ENCODE peak calls at places on chromosomes 13 and 19, in nine cellular contexts. One of them, this sample, is unnamed.

GRCh38 chr19:54464044-54464623 is 556 bp upstream of the LENG9 start:
- DNase-seq in H9: peak
- DNase-seq in astrocyte of the spinal cord: peak
- DNase-seq in tibial nerve: peak
- DNase-seq in BE2C: peak
- DNase-seq in activated CD4-positive, alpha-beta T cell treated with anti-CD3 and anti-CD28 coated beads for 1 hour: peak
- DNase-seq in left ventricle myocardium inferior: peak
- DNase-seq in stimulated activated CD8-positive, alpha-beta memory T cell treated with anti-CD3 and anti-CD28 coated beads, Interleukin-4, amount 100 ng/mL, for 1 hour: peak
- DNase-seq in mesothelial cell of epicardium: peak
- DNase-seq in this sample: peak

GRCh38 chr13:46685006-46685730 is 111.8 kb downstream of the ESD start:
- DNase-seq in left ventricle myocardium inferior: no peak
- DNase-seq in tibial nerve: no peak
- DNase-seq in H9: no peak
- DNase-seq in astrocyte of the spinal cord: no peak
- DNase-seq in activated CD4-positive, alpha-beta T cell treated with anti-CD3 and anti-CD28 coated beads for 1 hour: no peak
- DNase-seq in stimulated activated CD8-positive, alpha-beta memory T cell treated with anti-CD3 and anti-CD28 coated beads, Interleukin-4, amount 100 ng/mL, for 1 hour: no peak
- DNase-seq in BE2C: no peak
- DNase-seq in mesothelial cell of epicardium: no peak
- DNase-seq in this sample: no peak

GRCh38 chr19:49157445-49158224 is at the start of gene TRPM4:
- DNase-seq in mesothelial cell of epicardium: peak
- DNase-seq in stimulated activated CD8-positive, alpha-beta memory T cell treated with anti-CD3 and anti-CD28 coated beads, Interleukin-4, amount 100 ng/mL, for 1 hour: no peak
- DNase-seq in H9: peak
- DNase-seq in BE2C: peak
- DNase-seq in left ventricle myocardium inferior: peak
- DNase-seq in activated CD4-positive, alpha-beta T cell treated with anti-CD3 and anti-CD28 coated beads for 1 hour: no peak
- DNase-seq in astrocyte of the spinal cord: peak
- DNase-seq in tibial nerve: peak
- DNase-seq in this sample: no peak

GRCh38 chr13:52155177-52155576 is 4.2 kb downstream of the NEK3 start:
- DNase-seq in stimulated activated CD8-positive, alpha-beta memory T cell treated with anti-CD3 and anti-CD28 coated beads, Interleukin-4, amount 100 ng/mL, for 1 hour: no peak
- DNase-seq in BE2C: no peak
- DNase-seq in tibial nerve: no peak
- DNase-seq in mesothelial cell of epicardium: no peak
- DNase-seq in activated CD4-positive, alpha-beta T cell treated with anti-CD3 and anti-CD28 coated beads for 1 hour: no peak
- DNase-seq in astrocyte of the spinal cord: no peak
- DNase-seq in left ventricle myocardium inferior: no peak
- DNase-seq in H9: no peak
- DNase-seq in this sample: no peak

GRCh38 chr13:110070511-110071120 is 236.3 kb downstream of the COL4A1 start:
- DNase-seq in stimulated activated CD8-positive, alpha-beta memory T cell treated with anti-CD3 and anti-CD28 coated beads, Interleukin-4, amount 100 ng/mL, for 1 hour: no peak
- DNase-seq in activated CD4-positive, alpha-beta T cell treated with anti-CD3 and anti-CD28 coated beads for 1 hour: no peak
- DNase-seq in left ventricle myocardium inferior: no peak
- DNase-seq in mesothelial cell of epicardium: no peak
- DNase-seq in BE2C: no peak
- DNase-seq in H9: no peak
- DNase-seq in tibial nerve: no peak
- DNase-seq in astrocyte of the spinal cord: peak
- DNase-seq in this sample: peak

GRCh38 chr13:29382021-29382420 is 213.5 kb downstream of the SLC7A1 start:
- DNase-seq in mesothelial cell of epicardium: no peak
- DNase-seq in BE2C: no peak
- DNase-seq in H9: no peak
- DNase-seq in astrocyte of the spinal cord: no peak
- DNase-seq in tibial nerve: no peak
- DNase-seq in activated CD4-positive, alpha-beta T cell treated with anti-CD3 and anti-CD28 coated beads for 1 hour: no peak
- DNase-seq in left ventricle myocardium inferior: no peak
- DNase-seq in stimulated activated CD8-positive, alpha-beta memory T cell treated with anti-CD3 and anti-CD28 coated beads, Interleukin-4, amount 100 ng/mL, for 1 hour: no peak
- DNase-seq in this sample: no peak

GRCh38 chr19:5637971-5638370 is 15.1 kb downstream of the SAFB start:
- DNase-seq in astrocyte of the spinal cord: no peak
- DNase-seq in H9: no peak
- DNase-seq in tibial nerve: no peak
- DNase-seq in left ventricle myocardium inferior: no peak
- DNase-seq in BE2C: no peak
- DNase-seq in activated CD4-positive, alpha-beta T cell treated with anti-CD3 and anti-CD28 coated beads for 1 hour: no peak
- DNase-seq in stimulated activated CD8-positive, alpha-beta memory T cell treated with anti-CD3 and anti-CD28 coated beads, Interleukin-4, amount 100 ng/mL, for 1 hour: no peak
- DNase-seq in mesothelial cell of epicardium: no peak
- DNase-seq in this sample: no peak

GRCh38 chr13:73722120-73722519 is 412.1 kb downstream of the KLF12 start:
- DNase-seq in BE2C: no peak
- DNase-seq in activated CD4-positive, alpha-beta T cell treated with anti-CD3 and anti-CD28 coated beads for 1 hour: no peak
- DNase-seq in tibial nerve: no peak
- DNase-seq in H9: no peak
- DNase-seq in left ventricle myocardium inferior: no peak
- DNase-seq in stimulated activated CD8-positive, alpha-beta memory T cell treated with anti-CD3 and anti-CD28 coated beads, Interleukin-4, amount 100 ng/mL, for 1 hour: no peak
- DNase-seq in astrocyte of the spinal cord: peak
- DNase-seq in mesothelial cell of epicardium: no peak
- DNase-seq in this sample: peak

This sample was measured in A172.